ENCODE peak calls at places on chromosomes 1 and 21, in six cellular contexts. X is effector memory CD4-positive, alpha-beta T cell; U is GM04504; P is activated T-helper 1 cell treated with Interleukin-2 at 50 U/mL for 16 hours; F is NCI-H774; V is NCI-H2081. W is an unnamed sample.

GRCh38 chr1:201717286-201717685 is 111.7 kb upstream of the IPO9 start:
- DNase-seq in X (no peak), U (no peak), P (no peak), F (no peak), V (no peak), W (no peak)

GRCh38 chr1:113804421-113805255 is 7.6 kb downstream of the RSBN1 start:
- DNase-seq in X (no peak), U (no peak), P (no peak), F (no peak), V (no peak), W (no peak)

GRCh38 chr1:246537887-246538286 is 28.2 kb downstream of the TFB2M start:
- DNase-seq in X (no peak), U (no peak), P (no peak), F (peak; percentile 6), V (peak; percentile 30), W (no peak)

GRCh38 chr1:229620876-229621275 is 5.0 kb downstream of the TAF5L start:
- DNase-seq in X (no peak), U (peak; percentile 50), P (no peak), F (no peak), V (no peak), W (no peak)

GRCh38 chr21:39556176-39556575 is 56.6 kb upstream of the B3GALT5 start:
- DNase-seq in X (no peak), U (no peak), P (no peak), F (peak; percentile 68), V (no peak), W (no peak)

GRCh38 chr1:216310776-216311175 is 112.5 kb downstream of the USH2A start:
- DNase-seq in X (no peak), U (peak; percentile 23), P (no peak), F (no peak), V (peak; percentile 77), W (no peak)

GRCh38 chr1:231748744-231749143 is 122.2 kb downstream of the DISC1 start:
- DNase-seq in X (no peak), U (no peak), P (no peak), F (no peak), V (no peak), W (no peak)

GRCh38 chr1:202283379-202283844 is 58.3 kb downstream of the UBE2T start:
- DNase-seq in X (no peak), U (peak; percentile 84), P (no peak), F (no peak), V (no peak), W (no peak)

GRCh38 chr1:55064861-55065263 is 25.5 kb downstream of the PCSK9 start:
- DNase-seq in X (no peak), U (peak; percentile 21), P (no peak), F (peak; percentile 33), V (peak; percentile 46), W (no peak)

GRCh38 chr1:183580281-183580682 is 10.0 kb downstream of the NCF2 start:
- DNase-seq in X (no peak), U (no peak), P (no peak), F (peak; percentile 19), V (peak; percentile 79), W (no peak)

GRCh38 chr1:54874079-54874830 is 12.7 kb downstream of the DHCR24 start:
- DNase-seq in X (no peak), U (no peak), P (no peak), F (peak; percentile 32), V (no peak), W (no peak)

GRCh38 chr1:157073944-157074685 is 25.5 kb downstream of the ETV3L start:
- DNase-seq in X (no peak), U (peak; percentile 18), P (no peak), F (peak; percentile 67), V (peak; percentile 17), W (no peak)

GRCh38 chr21:36454079-36454478 is 25.8 kb downstream of the CLDN14 start:
- DNase-seq in X (no peak), U (no peak), P (no peak), F (peak; percentile 29), V (peak; percentile 88), W (no peak)

GRCh38 chr1:98884864-98885263 is 119.8 kb downstream of the PLPPR5 start:
- DNase-seq in X (no peak), U (no peak), P (no peak), F (no peak), V (no peak), W (no peak)

GRCh38 chr1:93437976-93438605 is 9.8 kb upstream of the FNBP1L start:
- DNase-seq in X (no peak), U (no peak), P (no peak), F (peak; percentile 29), V (peak; percentile 34), W (no peak)

GRCh38 chr1:212565571-212566305 is 42.8 kb upstream of the ATF3 start:
- DNase-seq in X (no peak), U (no peak), P (no peak), F (no peak), V (no peak), W (no peak)

GRCh38 chr21:46425566-46425965 is 33.1 kb upstream of the DIP2A start:
- DNase-seq in X (peak; percentile 34), U (no peak), P (no peak), F (no peak), V (no peak), W (peak; percentile 25)

GRCh38 chr1:56584910-56585528 is 5.7 kb upstream of the PLPP3 start:
- DNase-seq in X (no peak), U (no peak), P (no peak), F (peak; percentile 47), V (peak; percentile 65), W (no peak)

GRCh38 chr1:67572594-67573221 is 112.3 kb upstream of the GADD45A start:
- DNase-seq in X (no peak), U (no peak), P (no peak), F (no peak), V (peak; percentile 43), W (no peak)

W was measured in T-helper 17 cell.